ENCODE peak calls at places on chromosomes 5 and 9, in nine cellular contexts. R is prostate gland; E is tibial artery; Q is heart left ventricle; N is Caco-2; S is iPS DF 6.9; O is heart right ventricle; C is CD8-positive, alpha-beta memory T cell; W is CD4-positive, CD25-positive, alpha-beta regulatory T cell. L is an unnamed sample. For H3K4me1, the result is how much of the 10 kb centered on the place peaks cover.

GRCh38 chr9:35649431-35650340 is 1.0 kb downstream of the SIT1 start:
- DNase-seq in R (no peak), E (peak), Q (no peak), N (no peak), S (no peak), O (no peak), C (peak), W (peak), L (no peak)

GRCh38 chr5:177335701-177336065 is 15.8 kb downstream of the LMAN2 start:
- DNase-seq in R (no peak), E (no peak), Q (peak), N (no peak), S (no peak), O (no peak), C (no peak), W (no peak), L (no peak)

GRCh38 chr9:127987103-127987614 is 6.4 kb upstream of the EEIG1 start:
- DNase-seq in R (no peak), E (no peak), Q (peak), N (no peak), S (no peak), O (peak), C (no peak), W (no peak), L (no peak)

GRCh38 chr5:181207214-181207959 is 2.4 kb upstream of the TRIM7 start:
- DNase-seq in R (no peak), E (peak), Q (peak), N (peak), S (no peak), O (peak), C (peak), W (peak), L (no peak)

GRCh38 chr5:106940986-106941385 is 729.8 kb downstream of the EFNA5 start:
- DNase-seq in R (no peak), E (no peak), Q (no peak), N (peak), S (no peak), O (no peak), C (no peak), W (no peak), L (no peak)

GRCh38 chr5:55363861-55364260 is 56.1 kb downstream of the MTREX start:
- DNase-seq in R (no peak), E (no peak), Q (no peak), N (no peak), S (no peak), O (no peak), C (no peak), W (no peak), L (no peak)

GRCh38 chr5:142817031-142817430 is 46.9 kb downstream of the ARHGAP26 start:
- DNase-seq in R (no peak), E (no peak), Q (no peak), N (no peak), S (no peak), O (no peak), C (no peak), W (no peak), L (no peak)

GRCh38 chr9:137233143-137233980 is 2.7 kb downstream of the SLC34A3 start:
- DNase-seq in R (no peak), E (no peak), Q (no peak), N (no peak), S (no peak), O (no peak), C (no peak), W (no peak), L (no peak)

GRCh38 chr9:9924369-9924768 is 688.4 kb downstream of the PTPRD start:
- DNase-seq in R (no peak), E (no peak), Q (no peak), N (no peak), S (no peak), O (no peak), C (no peak), W (no peak), L (no peak)

GRCh38 chr5:158538506-158539074 is 561.1 kb downstream of the EBF1 start:
- DNase-seq in R (no peak), E (no peak), Q (no peak), N (no peak), S (no peak), O (peak), C (peak), W (no peak), L (no peak)

GRCh38 chr5:180090098-180090768 is 18.7 kb upstream of the RNF130 start:
- DNase-seq in R (peak), E (peak), Q (peak), N (peak), S (peak), O (peak), C (peak), W (peak), L (no peak)

GRCh38 chr5:173767580-173768266 is 120.4 kb upstream of the CPEB4 start:
- DNase-seq in R (peak), E (no peak), Q (peak), N (no peak), S (no peak), O (peak), C (no peak), W (no peak), L (no peak)

GRCh38 chr9:133499130-133499891 is 20.4 kb upstream of the SLC2A6 start:
- DNase-seq in R (no peak), E (no peak), Q (peak), N (peak), S (no peak), O (no peak), C (no peak), W (no peak), L (no peak)

GRCh38 chr9:79895232-79895631 is 323.5 kb downstream of the TLE4 start:
- DNase-seq in R (no peak), E (no peak), Q (no peak), N (no peak), S (no peak), O (no peak), C (no peak), W (no peak), L (no peak)

GRCh38 chr5:42108468-42108867 is 183.4 kb downstream of the FBXO4 start:
- DNase-seq in R (no peak), E (no peak), Q (no peak), N (no peak), S (no peak), O (no peak), C (no peak), W (no peak), L (no peak)

GRCh38 chr9:124749284-124749683 is 21.8 kb downstream of the NR6A1 start:
- DNase-seq in R (no peak), E (no peak), Q (no peak), N (no peak), S (no peak), O (no peak), C (no peak), W (no peak), L (no peak)

GRCh38 chr5:132987531-132988408 is 24.3 kb upstream of the AFF4 start:
- DNase-seq in R (no peak), E (no peak), Q (no peak), N (no peak), S (no peak), O (no peak), C (no peak), W (no peak), L (no peak)

GRCh38 chr5:68251386-68251785 is 35.8 kb downstream of the PIK3R1 start:
- DNase-seq in R (no peak), E (peak), Q (peak), N (no peak), S (no peak), O (no peak), C (peak), W (peak), L (no peak)

GRCh38 chr5:36392818-36393217 is 91.1 kb upstream of the RANBP3L start:
- DNase-seq in R (no peak), E (no peak), Q (no peak), N (no peak), S (no peak), O (no peak), C (no peak), W (no peak), L (no peak)

GRCh38 chr5:36388288-36388687 is 86.6 kb upstream of the RANBP3L start:
- DNase-seq in R (no peak), E (no peak), Q (no peak), N (no peak), S (no peak), O (no peak), C (no peak), W (no peak), L (no peak)

GRCh38 chr5:36390640-36391039 is 88.9 kb upstream of the RANBP3L start:
- DNase-seq in R (no peak), E (no peak), Q (no peak), N (no peak), S (no peak), O (no peak), C (no peak), W (no peak), L (no peak)

GRCh38 chr5:36392186-36392585 is 90.5 kb upstream of the RANBP3L start:
- DNase-seq in R (no peak), E (no peak), Q (no peak), N (no peak), S (no peak), O (no peak), C (no peak), W (no peak), L (no peak)

DNA sequence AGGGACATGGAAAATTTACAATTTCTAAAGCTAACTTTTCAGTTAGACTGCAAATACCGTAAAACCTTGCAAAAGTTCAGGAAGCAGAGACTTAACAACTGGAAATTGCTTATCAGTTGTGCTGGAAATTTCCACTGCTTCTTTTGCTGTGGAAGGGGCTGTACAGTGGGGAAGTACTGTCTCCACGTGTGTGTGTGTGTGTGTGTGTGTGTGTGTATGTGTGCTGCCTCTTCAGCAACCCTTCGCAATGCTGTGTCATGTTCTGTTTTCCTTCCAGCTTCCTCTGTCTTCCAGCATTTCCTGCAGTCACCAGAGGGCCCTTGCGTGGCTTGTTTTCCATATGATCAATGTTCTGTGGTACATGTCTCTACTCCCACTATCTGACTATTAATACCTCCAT is 87.5 kb upstream of the RANBP3L start:
- DNase-seq in R (no peak), E (peak), Q (peak), N (no peak), S (no peak), O (peak), C (no peak), W (no peak), L (no peak)
- H3K4me1 ChIP-seq in R (under half), E (under half), Q (under half), N (under half), S (under half), O (under half), C (under half), W (under half), L (under half)

DNA sequence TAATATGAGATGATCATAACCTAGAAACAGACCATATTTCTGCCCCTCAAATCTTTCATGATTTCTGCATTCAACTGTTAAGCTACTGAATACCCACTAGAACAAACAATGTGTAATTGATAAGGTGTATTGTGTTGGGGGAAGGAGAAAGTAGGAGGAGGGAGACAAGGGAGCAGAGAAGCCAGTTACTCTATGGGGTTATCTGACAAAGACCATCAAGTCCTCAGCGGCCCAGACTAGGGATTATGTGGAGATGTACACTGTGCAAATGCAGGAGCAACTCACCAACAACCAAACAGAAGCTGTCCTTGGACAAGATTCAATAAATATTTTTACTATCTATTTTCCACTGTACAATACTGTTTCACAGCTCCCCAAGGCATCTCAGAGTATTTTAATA is 2.7 kb downstream of the NRG2 start:
- DNase-seq in R (no peak), E (no peak), Q (no peak), N (no peak), S (no peak), O (no peak), C (no peak), W (no peak), L (no peak)
- H3K4me1 ChIP-seq in R (under half), E (under half), Q (under half), N (under half), S (under half), O (half or more), C (under half), W (under half), L (half or more)

GRCh38 chr5:16901038-16901644 is 34.9 kb downstream of the MYO10 start:
- DNase-seq in R (no peak), E (no peak), Q (no peak), N (no peak), S (no peak), O (no peak), C (no peak), W (no peak), L (no peak)

GRCh38 chr5:16896767-16897166 is 39.3 kb downstream of the MYO10 start:
- DNase-seq in R (no peak), E (no peak), Q (no peak), N (no peak), S (no peak), O (no peak), C (no peak), W (no peak), L (no peak)

GRCh38 chr5:16897800-16898199 is 38.3 kb downstream of the MYO10 start:
- DNase-seq in R (no peak), E (no peak), Q (no peak), N (no peak), S (no peak), O (no peak), C (no peak), W (no peak), L (no peak)

GRCh38 chr5:16897284-16897704 is 38.8 kb downstream of the MYO10 start:
- DNase-seq in R (peak), E (no peak), Q (no peak), N (peak), S (no peak), O (no peak), C (no peak), W (no peak), L (no peak)

GRCh38 chr5:16899171-16899570 is 36.9 kb downstream of the MYO10 start:
- DNase-seq in R (no peak), E (no peak), Q (no peak), N (peak), S (no peak), O (no peak), C (no peak), W (no peak), L (no peak)
- H3K4me1 ChIP-seq in R (under half), E (under half), Q (under half), N (half or more), S (under half), O (under half), C (under half), W (under half), L (under half)

DNA sequence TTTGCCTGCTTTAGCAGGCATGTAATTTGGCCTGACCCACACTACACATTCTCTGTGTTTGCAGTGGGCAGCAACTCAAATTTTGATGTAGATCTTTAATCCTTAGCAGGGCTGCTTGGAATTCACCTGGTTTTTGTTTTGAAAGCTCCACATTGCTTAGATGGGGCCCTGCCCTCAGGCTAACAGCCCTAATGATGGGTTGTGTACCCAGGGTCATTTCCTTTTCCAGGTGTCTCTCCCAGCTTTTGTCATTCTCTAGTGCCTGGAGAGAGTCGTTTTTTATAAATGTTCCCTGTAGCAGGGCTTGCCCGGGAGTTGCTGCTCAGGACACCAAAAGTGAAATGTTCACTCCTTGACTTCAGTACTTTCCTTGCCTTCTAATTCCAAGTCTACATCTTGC is 126.3 kb downstream of the TRIO start:
- DNase-seq in R (no peak), E (no peak), Q (no peak), N (peak), S (no peak), O (no peak), C (no peak), W (no peak), L (no peak)
- H3K4me1 ChIP-seq in R (under half), E (half or more), Q (under half), N (half or more), S (under half), O (half or more), C (under half), W (under half), L (half or more)

GRCh38 chr5:151148583-151148982 is 9.0 kb downstream of the ANXA6 start:
- DNase-seq in R (no peak), E (no peak), Q (no peak), N (no peak), S (no peak), O (no peak), C (no peak), W (no peak), L (no peak)

GRCh38 chr5:151153300-151153699 is 4.3 kb downstream of the ANXA6 start:
- DNase-seq in R (no peak), E (no peak), Q (no peak), N (no peak), S (no peak), O (no peak), C (no peak), W (no peak), L (no peak)

GRCh38 chr5:151151263-151151660 is 6.3 kb downstream of the ANXA6 start:
- DNase-seq in R (no peak), E (no peak), Q (no peak), N (no peak), S (no peak), O (no peak), C (peak), W (peak), L (no peak)

GRCh38 chr5:151151793-151152192 is 5.8 kb downstream of the ANXA6 start:
- DNase-seq in R (no peak), E (peak), Q (no peak), N (no peak), S (no peak), O (no peak), C (no peak), W (peak), L (no peak)

DNA sequence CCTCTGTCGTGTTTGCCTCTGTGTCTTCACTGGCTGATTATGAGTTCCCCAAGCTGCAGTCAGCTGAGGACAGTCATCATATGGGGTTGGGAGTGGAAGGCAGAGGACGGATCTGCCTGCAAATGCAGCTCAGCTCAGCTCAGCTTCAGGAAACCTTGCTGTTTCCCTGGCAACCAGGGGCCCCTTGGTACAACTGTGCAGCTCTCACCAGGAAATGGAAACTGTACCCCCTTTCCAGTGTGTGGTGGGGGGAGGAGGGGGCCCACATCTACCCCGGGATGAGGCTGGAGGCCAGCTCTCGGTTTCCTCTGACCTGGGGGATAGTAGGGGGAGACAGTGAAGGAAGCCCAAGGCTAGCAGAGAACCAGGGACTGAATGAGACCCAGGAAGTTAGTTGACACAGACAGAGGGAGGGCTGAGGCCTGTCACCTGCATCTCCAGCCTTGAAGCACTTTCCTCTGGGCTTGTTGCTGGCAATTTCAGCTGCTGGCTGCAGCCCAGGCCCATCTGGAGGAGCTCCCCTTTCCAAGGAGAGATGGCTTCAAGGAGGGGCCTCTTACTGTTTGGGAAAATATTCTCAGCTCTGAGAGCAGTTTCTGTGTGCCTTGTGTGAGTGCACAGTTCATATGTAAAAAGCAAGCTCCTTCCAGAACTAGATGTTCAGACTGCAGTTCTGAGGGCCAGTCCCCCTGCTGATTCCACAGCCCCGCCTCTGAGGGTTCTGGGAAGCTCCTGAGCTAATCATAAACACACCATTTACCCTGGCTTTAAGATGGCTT is 6.9 kb downstream of the ANXA6 start:
- DNase-seq in R (no peak), E (no peak), Q (no peak), N (no peak), S (no peak), O (peak), C (peak), W (peak), L (no peak)
- H3K4me1 ChIP-seq in R (under half), E (half or more), Q (under half), N (under half), S (under half), O (half or more), C (half or more), W (half or more), L (half or more)

DNA sequence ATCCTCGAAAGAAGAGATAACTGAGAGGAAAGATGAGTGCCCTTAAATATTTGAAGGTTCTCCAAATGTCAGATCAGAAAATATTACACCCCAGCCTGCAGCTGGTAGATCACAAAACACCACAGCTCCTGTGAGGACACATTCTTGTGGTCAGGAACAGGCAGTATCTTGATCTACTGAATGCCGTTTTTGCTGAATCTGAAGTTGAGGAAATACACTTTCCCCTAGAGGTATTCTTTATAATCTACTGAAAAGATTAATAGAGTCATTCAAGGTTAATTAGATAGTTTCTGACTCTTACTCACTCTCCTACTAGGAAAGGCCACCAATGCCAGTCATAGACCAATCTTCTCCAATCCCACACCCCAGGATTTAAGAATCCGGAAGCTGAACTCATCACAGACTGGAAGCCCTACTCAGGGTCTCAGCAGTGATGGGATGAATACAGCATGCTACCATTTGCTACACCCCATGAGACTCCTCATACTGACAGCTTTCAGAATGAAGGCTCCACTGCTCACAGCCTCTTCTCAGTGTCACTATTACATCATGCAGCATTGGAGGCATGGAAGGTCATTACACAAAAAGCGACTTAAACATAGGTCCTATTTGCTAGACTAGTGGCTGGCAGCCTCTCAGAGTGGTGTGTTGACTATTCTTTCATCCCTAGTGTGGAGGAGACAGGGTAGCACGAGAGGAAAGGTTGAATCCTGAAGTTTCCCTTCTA is 143.9 kb upstream of the SLC1A3 start:
- DNase-seq in R (no peak), E (no peak), Q (no peak), N (no peak), S (no peak), O (no peak), C (no peak), W (no peak), L (no peak)
- H3K4me1 ChIP-seq in R (under half), E (under half), Q (under half), N (under half), S (under half), O (under half), C (under half), W (under half), L (under half)

L was measured in esophagus squamous epithelium.